ENCODE peak calls at places on chromosomes 4 and X, in ten cellular contexts. P, M, X, R, F, T, D, I, Q and J are unnamed samples. For H3K4me1, the result is how much of the 10 kb centered on the place peaks cover.

GRCh38 chrX:46737462-46737861 is 21.5 kb downstream of the SLC9A7 start:
- DNase-seq in D (no peak), R (no peak), I (no peak), F (no peak), X (no peak), M (no peak), P (no peak), Q (no peak), T (peak), J (no peak)

GRCh38 chr4:88382621-88383020 is 4.0 kb downstream of the HERC6 start:
- DNase-seq in I (no peak), Q (no peak), P (no peak), X (peak), T (no peak), D (no peak), M (no peak), R (no peak), F (no peak), J (no peak)

GRCh38 chr4:143254479-143255216 is 69.9 kb downstream of the USP38 start:
- DNase-seq in D (no peak), P (no peak), T (no peak), F (no peak), Q (no peak), R (no peak), X (no peak), M (no peak), I (no peak), J (no peak)

GRCh38 chr4:41203169-41203568 is 11.2 kb downstream of the APBB2 start:
- DNase-seq in I (no peak), X (no peak), T (peak), P (no peak), F (no peak), M (no peak), D (peak), R (no peak), Q (no peak), J (no peak)

GRCh38 chr4:2271279-2272025 is 9.5 kb upstream of the MXD4 start:
- DNase-seq in P (no peak), F (peak), D (no peak), R (peak), M (peak), X (no peak), Q (no peak), I (no peak), T (no peak), J (no peak)

GRCh38 chrX:74779175-74779574 is 146.1 kb downstream of the NEXMIF start:
- DNase-seq in T (no peak), P (no peak), F (no peak), D (no peak), R (no peak), M (no peak), I (no peak), X (no peak), Q (no peak), J (no peak)

GRCh38 chrX:149129767-149130166 is 375.3 kb downstream of the IDS start:
- DNase-seq in D (peak), X (no peak), R (no peak), T (no peak), I (no peak), P (no peak), M (no peak), F (no peak), Q (no peak), J (no peak)

GRCh38 chr4:101977096-101977495 is 186.6 kb downstream of the BANK1 start:
- DNase-seq in F (peak), Q (no peak), X (no peak), P (no peak), R (no peak), I (no peak), M (no peak), T (peak), D (peak), J (peak)

GRCh38 chr4:151744614-151745013 is 16.2 kb downstream of the GATB start:
- DNase-seq in D (peak), P (no peak), I (no peak), X (no peak), F (no peak), T (peak), M (no peak), Q (no peak), R (no peak), J (peak)

GRCh38 chrX:19280636-19281035 is 63.1 kb upstream of the PDHA1 start:
- DNase-seq in R (no peak), Q (no peak), F (no peak), P (no peak), X (no peak), T (no peak), M (no peak), I (no peak), D (no peak), J (no peak)

GRCh38 chrX:154096140-154097002 is 1.1 kb downstream of the MECP2 start:
- DNase-seq in M (no peak), F (no peak), Q (peak), R (peak), D (no peak), T (peak), I (no peak), P (peak), X (no peak), J (no peak)

GRCh38 chr4:127410201-127410600 is 222.6 kb upstream of the INTU start:
- DNase-seq in I (no peak), T (no peak), Q (peak), M (peak), D (no peak), P (no peak), F (peak), R (no peak), X (no peak), J (no peak)

GRCh38 chr4:91851456-91851855 is 452.3 kb upstream of the GRID2 start:
- DNase-seq in Q (no peak), M (no peak), F (no peak), D (no peak), P (no peak), X (no peak), T (no peak), R (no peak), I (no peak), J (no peak)

GRCh38 chrX:112818114-112819012 is 22.3 kb downstream of the AMOT start:
- DNase-seq in Q (no peak), T (no peak), P (no peak), D (no peak), I (no peak), X (no peak), R (peak), F (no peak), M (no peak), J (no peak)

GRCh38 chr4:5713861-5714260 is 2.9 kb downstream of the EVC start:
- DNase-seq in D (no peak), Q (peak), R (no peak), X (no peak), T (no peak), F (no peak), M (no peak), P (no peak), I (no peak), J (no peak)

GRCh38 chr4:100168521-100168920 is 21.7 kb downstream of the DDIT4L start:
- DNase-seq in X (no peak), D (no peak), Q (no peak), F (no peak), R (no peak), I (no peak), P (no peak), T (peak), M (no peak), J (no peak)

GRCh38 chr4:95742179-95742578 is 97.7 kb upstream of the PDHA2 start:
- DNase-seq in D (no peak), X (no peak), P (no peak), Q (no peak), M (no peak), T (no peak), I (no peak), R (no peak), F (no peak), J (no peak)

GRCh38 chrX:1524874-1525582 is 12.0 kb downstream of the P2RY8 start:
- DNase-seq in M (no peak), F (no peak), Q (peak), R (no peak), D (no peak), I (no peak), P (no peak), X (no peak), T (no peak), J (no peak)

GRCh38 chr4:106898621-106899230 is 137.4 kb downstream of the DKK2 start:
- DNase-seq in I (peak), D (peak), F (no peak), R (no peak), P (no peak), M (no peak), X (no peak), T (peak), Q (no peak), J (peak)

GRCh38 chr4:108813261-108813660 is 50.4 kb upstream of the ETNPPL start:
- DNase-seq in F (no peak), P (no peak), T (no peak), D (no peak), I (no peak), Q (no peak), M (no peak), R (no peak), X (no peak), J (no peak)

GRCh38 chr4:2295535-2296442 is 33.9 kb upstream of the MXD4 start:
- DNase-seq in Q (peak), D (no peak), R (no peak), F (no peak), M (no peak), P (no peak), I (no peak), T (no peak), X (no peak), J (no peak)

GRCh38 chr4:47482326-47482725 is 2.7 kb upstream of the ATP10D start:
- DNase-seq in T (peak), Q (no peak), P (no peak), I (no peak), D (peak), F (no peak), X (no peak), R (no peak), M (no peak), J (no peak)

GRCh38 chr4:7646384-7647061 is 211.8 kb upstream of the PSAPL1 start:
- DNase-seq in X (no peak), P (peak), R (no peak), Q (no peak), D (no peak), F (no peak), T (no peak), M (peak), I (no peak), J (no peak)

GRCh38 chr4:7034262-7035081 is 8.7 kb upstream of the TADA2B start:
- DNase-seq in I (no peak), Q (no peak), X (no peak), M (peak), F (peak), R (no peak), P (peak), T (peak), D (no peak), J (no peak)

GRCh38 chrX:56219702-56220101 is 12.5 kb upstream of the KLF8 start:
- DNase-seq in R (no peak), T (no peak), F (no peak), X (no peak), Q (no peak), P (no peak), D (peak), M (no peak), I (no peak), J (no peak)

GRCh38 chr4:1060121-1060520 is 48.7 kb downstream of the FGFRL1 start:
- DNase-seq in I (no peak), M (no peak), Q (no peak), X (no peak), F (no peak), P (no peak), R (no peak), T (no peak), D (no peak), J (no peak)

GRCh38 chr4:1058997-1059665 is 47.7 kb downstream of the FGFRL1 start:
- DNase-seq in I (no peak), D (no peak), M (no peak), R (no peak), P (no peak), F (peak), X (no peak), T (no peak), Q (no peak), J (no peak)

GRCh38 chr4:1056671-1057402 is 45.4 kb downstream of the FGFRL1 start:
- DNase-seq in F (no peak), M (no peak), X (no peak), Q (peak), P (no peak), R (no peak), T (no peak), I (no peak), D (no peak), J (no peak)

GRCh38 chr4:1057403-1057745 is 45.9 kb downstream of the FGFRL1 start:
- DNase-seq in X (no peak), I (no peak), P (no peak), D (no peak), F (no peak), M (no peak), R (no peak), Q (no peak), T (no peak), J (peak)

GRCh38 chr4:1058198-1058996 is 47.0 kb downstream of the FGFRL1 start:
- DNase-seq in X (no peak), D (no peak), I (peak), M (no peak), P (no peak), T (no peak), R (peak), Q (no peak), F (peak), J (no peak)
- H3K4me1 ChIP-seq in X (under half), D (under half), I (under half), M (under half), P (under half), T (under half), R (under half), Q (under half), F (under half), J (under half)

DNA sequence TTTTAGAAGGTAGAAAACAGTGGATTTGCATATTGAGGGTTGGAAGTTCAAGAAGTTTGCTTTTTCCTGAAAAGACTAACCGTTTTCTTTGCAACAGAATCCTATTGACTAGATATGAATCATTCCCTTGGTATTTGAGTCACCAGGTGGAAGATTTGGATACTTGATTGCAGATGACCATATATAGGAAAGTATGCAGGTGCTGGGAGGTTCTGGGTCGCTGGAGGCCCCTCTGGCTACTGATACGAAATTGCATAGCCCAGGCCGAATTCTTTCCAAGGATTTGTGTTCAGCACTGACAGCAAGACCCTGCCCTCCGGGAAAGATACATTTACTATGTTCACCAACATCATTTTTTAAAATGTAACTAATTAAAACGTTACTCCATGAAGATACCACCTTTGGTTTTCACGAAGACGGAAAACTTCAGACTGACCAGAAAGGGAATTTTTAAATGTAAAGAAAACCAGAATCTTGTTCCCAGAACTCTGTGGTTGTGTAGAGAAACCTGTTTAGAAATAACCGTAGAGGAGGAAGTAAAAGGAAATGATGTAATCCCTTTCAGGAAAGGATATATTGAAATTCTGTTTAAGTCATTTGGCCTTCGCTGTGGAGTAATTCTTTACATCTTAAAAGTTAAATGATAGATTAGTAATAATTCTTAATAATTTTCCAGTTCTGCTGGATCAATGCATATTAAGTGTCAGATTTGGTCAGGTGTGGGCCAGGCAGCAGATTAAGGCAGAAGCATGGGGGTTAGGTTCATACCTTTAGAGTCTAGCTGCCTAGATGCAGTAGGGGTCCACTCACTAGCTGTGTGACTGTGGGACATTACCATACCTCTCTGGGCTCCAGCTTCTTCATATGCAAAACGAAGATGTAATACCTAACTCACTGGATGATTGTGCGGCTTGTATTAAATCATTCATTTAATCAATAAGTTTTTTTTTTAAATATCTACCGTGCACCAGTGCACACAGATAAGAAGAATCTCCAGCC is 1.1 kb downstream of the ANXA3 start:
- DNase-seq in I (no peak), D (peak), T (peak), X (no peak), M (no peak), R (no peak), P (peak), Q (no peak), F (no peak), J (peak)
- H3K27ac ChIP-seq in I (peak), D (peak), T (peak), X (no peak), M (peak), R (peak), P (peak), Q (no peak), F (no peak), J (no peak)

GRCh38 chr4:185743722-185744121 is 68.3 kb downstream of the SORBS2 start:
- DNase-seq in R (no peak), X (no peak), Q (no peak), D (no peak), I (no peak), P (no peak), M (no peak), F (no peak), T (no peak), J (no peak)
- H3K4me1 ChIP-seq in R (under half), X (under half), Q (under half), D (under half), I (under half), P (under half), M (under half), F (under half), T (under half), J (under half)

DNA sequence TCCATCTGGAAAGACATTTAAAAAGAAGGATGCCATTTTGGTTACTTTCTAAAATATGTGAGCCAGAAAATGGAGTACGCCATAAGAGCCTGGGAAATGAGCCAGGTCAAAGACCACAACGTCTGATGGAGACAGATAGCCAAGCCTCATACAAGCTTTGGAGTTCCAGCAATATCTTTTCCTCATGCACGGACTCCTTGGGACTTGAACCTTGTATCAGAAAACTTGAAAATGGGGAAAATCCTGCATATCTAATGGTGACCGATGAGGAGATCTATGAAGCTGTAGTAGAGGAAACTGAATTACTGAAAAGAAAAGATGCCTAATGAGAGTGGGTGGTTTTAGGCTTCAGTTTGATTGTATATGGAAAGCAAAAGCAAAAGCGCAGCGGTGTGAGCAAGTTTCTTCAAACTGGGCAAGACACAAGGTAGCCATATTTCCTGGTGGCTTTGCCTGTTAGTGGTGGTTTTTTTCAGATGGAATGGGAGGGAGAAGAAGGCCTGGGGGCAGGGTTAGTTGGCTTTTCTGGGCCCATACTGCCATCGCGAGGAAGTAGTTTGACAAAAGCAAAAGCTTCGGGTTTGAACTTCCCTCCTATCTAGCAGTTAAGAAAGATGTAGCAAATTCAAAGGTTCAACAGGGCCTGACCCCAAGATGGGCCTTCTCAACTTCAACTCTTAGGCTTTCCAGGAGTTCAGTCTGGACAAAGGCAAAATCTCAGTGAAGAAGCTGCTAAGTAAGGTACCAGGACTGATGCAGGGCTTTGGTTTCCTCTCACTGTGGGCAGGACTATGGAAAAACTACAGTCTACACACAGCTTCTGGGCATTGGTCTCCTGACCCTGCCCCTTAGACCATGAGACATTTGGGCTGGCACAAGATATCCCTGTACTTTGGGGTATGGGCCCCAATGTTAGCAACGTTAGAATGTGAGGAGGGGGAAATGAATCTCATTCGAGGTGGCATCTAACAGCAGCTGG is 210.0 kb upstream of the STK26 start:
- DNase-seq in R (peak), D (peak), T (peak), P (no peak), M (peak), F (peak), I (peak), X (peak), Q (peak), J (no peak)
- H3K27ac ChIP-seq in R (peak), D (no peak), T (no peak), P (peak), M (peak), F (no peak), I (peak), X (peak), Q (peak), J (no peak)

GRCh38 chrX:17023670-17024069 is 77.2 kb downstream of the REPS2 start:
- DNase-seq in F (no peak), R (no peak), I (no peak), X (no peak), P (no peak), M (no peak), Q (no peak), T (no peak), D (no peak), J (no peak)
- H3K4me1 ChIP-seq in F (under half), R (under half), I (under half), X (under half), P (under half), M (under half), Q (under half), T (under half), D (under half), J (under half)

DNA sequence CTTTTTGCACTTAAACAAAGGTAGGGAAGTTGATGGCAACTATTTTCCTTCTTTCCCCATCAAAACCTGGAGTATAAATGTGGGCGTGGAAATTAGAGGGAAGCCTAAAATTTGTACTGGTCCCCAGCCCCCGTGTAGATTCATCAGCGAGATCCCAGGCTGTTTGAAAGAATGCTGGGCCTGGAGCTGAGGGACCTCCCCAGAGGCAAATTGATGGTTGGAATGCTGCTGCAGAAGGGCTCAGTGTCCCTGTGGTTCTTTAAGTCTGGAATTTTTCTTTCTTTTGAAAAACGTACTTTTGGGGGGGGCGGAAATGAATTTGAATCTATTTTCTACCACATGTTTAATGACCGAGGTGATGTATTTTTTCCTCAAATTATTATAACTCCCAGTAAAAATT is 197.2 kb downstream of the CBR4 start:
- DNase-seq in T (peak), P (no peak), X (no peak), D (no peak), M (no peak), R (no peak), Q (no peak), I (no peak), F (no peak), J (no peak)
- H3K27ac ChIP-seq in T (peak), P (peak), X (no peak), D (no peak), M (peak), R (peak), Q (no peak), I (peak), F (no peak), J (no peak)